ENCODE peak calls at places on chromosomes 7 and 10, in four cellular contexts. R is K562, X is GM12878, E is GM12891. Z is an unnamed sample.

GRCh38 chr7:134022512-134022911 is 104.6 kb upstream of the LRGUK start:
- DNase-seq in R (no peak), X (no peak), E (no peak), Z (no peak)

GRCh38 chr10:98460837-98461499 is 14.2 kb upstream of the HPS1 start:
- DNase-seq in R (peak; percentile 79), X (no peak), E (no peak), Z (no peak)

GRCh38 chr10:61047011-61047410 is 103.0 kb upstream of the RHOBTB1 start:
- DNase-seq in R (no peak), X (no peak), E (no peak), Z (no peak)

GRCh38 chr7:31553636-31554035 is 39.7 kb downstream of the ITPRID1 start:
- DNase-seq in R (no peak), X (no peak), E (no peak), Z (no peak)

GRCh38 chr10:32239770-32240169 is 107.2 kb downstream of the EPC1 start:
- DNase-seq in R (no peak), X (no peak), E (no peak), Z (no peak)

GRCh38 chr7:105352018-105352612 is 36.6 kb downstream of the SRPK2 start:
- DNase-seq in R (no peak), X (peak; percentile 93), E (peak; percentile 35), Z (peak; percentile 94)

GRCh38 chr10:59708816-59709471 is 706 bp downstream of the SLC16A9 start:
- DNase-seq in R (peak; percentile 18), X (no peak), E (peak; percentile 42), Z (peak; percentile 5)

GRCh38 chr7:110170762-110171161 is 920.2 kb upstream of the LRRN3 start:
- DNase-seq in R (no peak), X (no peak), E (no peak), Z (no peak)

GRCh38 chr7:38007096-38007495 is 86.7 kb downstream of the EPDR1 start:
- DNase-seq in R (no peak), X (no peak), E (no peak), Z (no peak)

GRCh38 chr7:41027428-41028115 is 675.3 kb downstream of the INHBA start:
- DNase-seq in R (no peak), X (no peak), E (no peak), Z (no peak)

GRCh38 chr10:118362103-118362502 is 20.0 kb upstream of the FAM204A start:
- DNase-seq in R (no peak), X (no peak), E (no peak), Z (no peak)

GRCh38 chr7:111678281-111678680 is 116.0 kb upstream of the IMMP2L start:
- DNase-seq in R (no peak), X (no peak), E (no peak), Z (no peak)
- TF ChIP-seq SPI1 in R (no peak), X (no peak), E (no peak), Z (no peak)

GRCh38 chr10:78623577-78624215 is 445.1 kb upstream of the ZMIZ1 start:
- DNase-seq in R (no peak), X (no peak), E (no peak), Z (no peak)
- TF ChIP-seq POLR2AphosphoS5 in R (no peak), X (no peak), E (no peak), Z (no peak)

DNA sequence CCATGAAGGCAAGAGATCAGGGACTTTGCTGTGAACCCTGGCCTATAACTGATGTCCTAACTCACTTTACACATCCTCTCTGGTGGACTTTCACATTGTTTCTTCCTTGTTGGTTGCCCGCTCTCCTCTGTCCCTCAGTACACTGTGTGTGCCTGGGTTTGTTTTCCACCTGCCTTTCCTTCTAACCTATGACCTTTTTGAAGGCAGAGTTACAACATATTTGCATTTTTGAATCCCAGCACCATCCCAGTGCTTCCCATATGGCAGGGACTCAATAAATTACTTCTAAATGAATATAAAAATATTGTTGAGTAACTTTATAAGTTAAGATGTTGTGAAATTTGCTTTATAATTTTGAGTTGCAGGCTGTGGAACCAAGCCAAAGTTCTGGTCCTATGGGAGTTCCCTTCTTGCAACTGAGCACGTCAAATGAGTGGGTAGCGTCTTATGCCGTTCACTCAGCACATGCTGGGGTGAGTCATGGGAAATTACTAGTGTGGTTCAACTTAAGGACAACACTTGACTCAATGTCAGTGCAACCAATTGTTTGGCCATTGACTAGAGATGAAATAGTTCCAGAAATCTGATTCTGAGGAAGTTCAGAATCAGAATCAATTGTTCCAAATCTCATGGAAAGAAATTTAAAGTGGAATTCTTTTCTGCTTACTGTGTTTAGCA is 250.9 kb downstream of the TWIST1 start:
- DNase-seq in R (no peak), X (peak; percentile 19), E (no peak), Z (no peak)
- TF ChIP-seq SPI1 in R (no peak), X (no peak), E (no peak), Z (no peak)

GRCh38 chr7:114700267-114700666 is 221.6 kb upstream of the MDFIC start:
- DNase-seq in R (no peak), X (no peak), E (no peak), Z (no peak)

GRCh38 chr7:114708646-114709045 is 213.2 kb upstream of the MDFIC start:
- DNase-seq in R (no peak), X (no peak), E (no peak), Z (no peak)

DNA sequence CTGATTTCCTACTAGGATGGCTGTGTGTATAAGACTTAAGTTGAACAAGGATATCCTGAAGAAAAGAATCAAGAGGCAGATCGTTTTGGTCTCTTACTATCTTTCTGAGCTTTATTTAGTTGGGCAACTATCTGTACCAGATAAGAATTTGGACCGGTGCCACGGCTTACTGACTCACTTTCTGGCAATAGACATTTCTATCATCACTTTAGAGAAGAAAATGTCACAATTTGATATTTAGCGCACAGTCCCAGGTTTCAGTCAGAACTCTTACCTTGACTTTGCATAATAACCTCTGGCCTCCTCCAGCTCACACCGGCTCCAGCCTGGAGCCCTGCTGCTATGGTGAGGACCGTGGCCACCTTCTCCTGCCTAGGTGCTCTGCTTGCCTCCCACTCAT is 218.2 kb upstream of the MDFIC start:
- DNase-seq in R (no peak), X (no peak), E (no peak), Z (no peak)
- TF ChIP-seq POLR2AphosphoS5 in R (no peak), X (no peak), E (no peak), Z (no peak)

GRCh38 chr10:15391491-15391890 is 20.4 kb upstream of the FAM171A1 start:
- DNase-seq in R (no peak), X (no peak), E (no peak), Z (no peak)

GRCh38 chr10:15387021-15387420 is 15.9 kb upstream of the FAM171A1 start:
- DNase-seq in R (no peak), X (no peak), E (no peak), Z (no peak)

GRCh38 chr10:15381420-15381819 is 10.3 kb upstream of the FAM171A1 start:
- DNase-seq in R (no peak), X (no peak), E (no peak), Z (no peak)

GRCh38 chr10:15384154-15384553 is 13.1 kb upstream of the FAM171A1 start:
- DNase-seq in R (no peak), X (no peak), E (no peak), Z (no peak)

GRCh38 chr10:15385552-15386455 is 14.7 kb upstream of the FAM171A1 start:
- DNase-seq in R (no peak), X (no peak), E (no peak), Z (no peak)
- TF ChIP-seq SPI1 in R (no peak), X (no peak), E (no peak), Z (no peak)

GRCh38 chr7:1056006-1056784 is 11.8 kb downstream of the GPR146 start:
- DNase-seq in R (no peak), X (no peak), E (no peak), Z (no peak)

GRCh38 chr7:1055491-1056005 is 11.2 kb downstream of the GPR146 start:
- DNase-seq in R (no peak), X (no peak), E (no peak), Z (no peak)

GRCh38 chr7:1053816-1054370 is 9.5 kb downstream of the GPR146 start:
- DNase-seq in R (no peak), X (no peak), E (no peak), Z (no peak)

GRCh38 chr7:1054438-1055083 is 10.2 kb downstream of the GPR146 start:
- DNase-seq in R (no peak), X (no peak), E (no peak), Z (no peak)

DNA sequence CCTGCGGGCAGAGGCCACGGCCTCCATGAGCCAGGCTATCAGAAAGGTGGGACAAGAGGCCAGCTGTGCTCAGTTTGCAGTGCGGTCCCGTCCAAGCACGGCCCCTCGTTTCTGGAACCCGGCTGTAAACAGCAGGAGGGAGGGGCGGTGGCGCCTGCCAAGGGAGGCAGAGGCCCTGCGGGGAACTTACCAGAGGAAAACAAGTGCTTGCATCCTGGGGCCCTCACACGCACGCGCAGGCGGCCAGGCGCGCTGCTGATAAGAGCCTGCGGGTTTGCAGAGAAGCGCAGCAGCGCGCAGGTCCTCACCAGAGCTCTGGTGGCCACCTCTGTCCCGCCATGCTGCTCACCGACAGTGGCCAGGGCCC is 10.7 kb downstream of the GPR146 start:
- DNase-seq in R (peak; percentile 83), X (no peak), E (no peak), Z (peak; percentile 78)
- TF ChIP-seq POLR2AphosphoS5 in R (no peak), X (no peak), E (no peak), Z (no peak)

DNA sequence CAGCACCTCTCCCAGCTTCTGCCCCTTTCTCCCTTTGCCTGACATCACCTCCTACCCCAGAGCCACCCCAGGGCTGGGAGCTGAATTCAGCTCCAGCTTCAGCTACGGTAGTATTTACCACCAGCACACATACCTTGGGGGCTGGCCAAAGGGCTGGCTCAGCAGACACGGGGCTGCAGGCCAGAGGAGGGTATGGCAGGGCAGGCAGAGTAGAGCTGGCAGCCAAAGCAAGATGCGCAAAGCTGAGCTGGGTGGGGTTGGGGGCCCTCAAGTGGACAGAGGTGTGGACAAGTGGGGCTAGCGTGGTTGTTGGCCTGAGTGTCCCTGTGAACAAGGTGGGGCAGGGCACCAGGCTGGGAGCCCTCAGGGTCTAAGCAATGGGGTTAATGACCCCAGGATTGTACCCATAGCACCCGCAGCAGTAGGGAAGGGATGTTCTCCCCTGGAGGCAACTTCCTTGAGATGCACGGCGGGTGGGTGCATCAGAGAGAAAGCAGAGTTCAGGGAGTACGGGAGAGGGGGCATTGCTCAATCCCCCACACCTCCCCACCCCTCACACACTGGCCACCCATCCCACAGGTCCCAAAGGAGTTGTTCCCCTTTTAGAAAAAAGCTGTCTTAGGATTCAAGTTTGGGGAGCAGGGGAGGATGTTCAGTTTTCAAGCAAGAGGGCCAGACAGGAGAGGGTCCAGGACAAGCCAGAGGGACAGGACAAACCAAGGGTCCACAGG is 8.0 kb downstream of the VSIR start:
- DNase-seq in R (no peak), X (no peak), E (no peak), Z (peak; percentile 26)
- TF ChIP-seq SPI1 in R (no peak), X (no peak), E (no peak), Z (no peak)

GRCh38 chr10:131096031-131096430 is 215.5 kb downstream of the TCERG1L start:
- DNase-seq in R (no peak), X (no peak), E (no peak), Z (no peak)

GRCh38 chr10:131093346-131093745 is 218.2 kb downstream of the TCERG1L start:
- DNase-seq in R (no peak), X (no peak), E (no peak), Z (no peak)

GRCh38 chr10:131095109-131095580 is 216.4 kb downstream of the TCERG1L start:
- DNase-seq in R (no peak), X (no peak), E (no peak), Z (no peak)

GRCh38 chr10:131093795-131094366 is 217.6 kb downstream of the TCERG1L start:
- DNase-seq in R (no peak), X (no peak), E (no peak), Z (no peak)

GRCh38 chr10:131094406-131095108 is 217.0 kb downstream of the TCERG1L start:
- DNase-seq in R (no peak), X (no peak), E (no peak), Z (no peak)
- TF ChIP-seq POLR2AphosphoS5 in R (no peak), X (no peak), E (no peak), Z (no peak)

GRCh38 chr10:113937258-113937657 is 82.8 kb downstream of the NHLRC2 start:
- DNase-seq in R (no peak), X (no peak), E (no peak), Z (no peak)
- TF ChIP-seq SPI1 in R (no peak), X (no peak), E (no peak), Z (no peak)